ENCODE peak calls at places on chromosomes 7 and 10, in seven cellular contexts. One of them, this sample, is unnamed.

GRCh38 chr10:33237736-33238624 is 96.5 kb downstream of the NRP1 start:
- DNase-seq in sigmoid colon: no peak
- DNase-seq in gastrocnemius medialis: no peak
- DNase-seq in NB4: no peak
- DNase-seq in tibial nerve: no peak
- DNase-seq in A549: peak; percentile 96
- DNase-seq in transverse colon: no peak
- DNase-seq in this sample: no peak

GRCh38 chr7:5572439-5572838 is 148.8 kb upstream of the TNRC18 start:
- DNase-seq in A549: no peak
- DNase-seq in transverse colon: no peak
- DNase-seq in gastrocnemius medialis: no peak
- DNase-seq in NB4: no peak
- DNase-seq in tibial nerve: no peak
- DNase-seq in sigmoid colon: no peak
- DNase-seq in this sample: no peak

GRCh38 chr7:99737726-99738125 is 2.7 kb upstream of the CYP3A7 start:
- DNase-seq in NB4: no peak
- DNase-seq in tibial nerve: no peak
- DNase-seq in transverse colon: no peak
- DNase-seq in sigmoid colon: no peak
- DNase-seq in A549: no peak
- DNase-seq in gastrocnemius medialis: no peak
- DNase-seq in this sample: no peak

GRCh38 chr10:35172574-35172973 is 45.9 kb downstream of the CREM start:
- DNase-seq in NB4: no peak
- DNase-seq in sigmoid colon: peak; percentile 71
- DNase-seq in A549: no peak
- DNase-seq in gastrocnemius medialis: peak; percentile 24
- DNase-seq in tibial nerve: no peak
- DNase-seq in transverse colon: no peak
- DNase-seq in this sample: no peak

GRCh38 chr10:110976577-110976976 is 57.2 kb downstream of the SHOC2 start:
- DNase-seq in transverse colon: no peak
- DNase-seq in A549: no peak
- DNase-seq in NB4: no peak
- DNase-seq in tibial nerve: no peak
- DNase-seq in gastrocnemius medialis: no peak
- DNase-seq in sigmoid colon: no peak
- DNase-seq in this sample: no peak

GRCh38 chr10:110192552-110192951 is 14.9 kb upstream of the MXI1 start:
- DNase-seq in A549: no peak
- DNase-seq in sigmoid colon: no peak
- DNase-seq in transverse colon: no peak
- DNase-seq in gastrocnemius medialis: no peak
- DNase-seq in NB4: peak; percentile 68
- DNase-seq in tibial nerve: no peak
- DNase-seq in this sample: no peak

GRCh38 chr7:88141025-88141424 is 78.8 kb downstream of the SRI start:
- DNase-seq in tibial nerve: no peak
- DNase-seq in sigmoid colon: no peak
- DNase-seq in transverse colon: peak; percentile 25
- DNase-seq in NB4: no peak
- DNase-seq in gastrocnemius medialis: no peak
- DNase-seq in A549: no peak
- DNase-seq in this sample: no peak

GRCh38 chr7:117069379-117069778 is 116.1 kb downstream of the ST7 start:
- DNase-seq in NB4: no peak
- DNase-seq in tibial nerve: no peak
- DNase-seq in sigmoid colon: no peak
- DNase-seq in transverse colon: no peak
- DNase-seq in gastrocnemius medialis: no peak
- DNase-seq in A549: no peak
- DNase-seq in this sample: no peak

GRCh38 chr7:137421389-137421788 is 77.9 kb upstream of the PTN start:
- DNase-seq in gastrocnemius medialis: peak; percentile 37
- DNase-seq in tibial nerve: peak; percentile 20
- DNase-seq in A549: no peak
- DNase-seq in transverse colon: no peak
- DNase-seq in NB4: no peak
- DNase-seq in sigmoid colon: peak; percentile 74
- DNase-seq in this sample: no peak

GRCh38 chr10:28754930-28755718 is 77.8 kb downstream of the BAMBI start:
- DNase-seq in gastrocnemius medialis: no peak
- DNase-seq in tibial nerve: no peak
- DNase-seq in NB4: no peak
- DNase-seq in sigmoid colon: no peak
- DNase-seq in A549: peak; percentile 37
- DNase-seq in transverse colon: no peak
- DNase-seq in this sample: no peak

GRCh38 chr10:121595321-121595805 is 2.9 kb downstream of the FGFR2 start:
- DNase-seq in transverse colon: no peak
- DNase-seq in NB4: no peak
- DNase-seq in gastrocnemius medialis: no peak
- DNase-seq in sigmoid colon: peak; percentile 48
- DNase-seq in A549: no peak
- DNase-seq in tibial nerve: no peak
- DNase-seq in this sample: no peak

GRCh38 chr10:2282194-2282593 is 544.9 kb upstream of the ADARB2 start:
- DNase-seq in A549: no peak
- DNase-seq in gastrocnemius medialis: no peak
- DNase-seq in transverse colon: no peak
- DNase-seq in tibial nerve: no peak
- DNase-seq in sigmoid colon: no peak
- DNase-seq in NB4: no peak
- DNase-seq in this sample: no peak

GRCh38 chr7:1317654-1318450 is 85.2 kb downstream of the UNCX start:
- DNase-seq in sigmoid colon: peak; percentile 32
- DNase-seq in A549: no peak
- DNase-seq in transverse colon: no peak
- DNase-seq in tibial nerve: no peak
- DNase-seq in gastrocnemius medialis: no peak
- DNase-seq in NB4: no peak
- DNase-seq in this sample: no peak

GRCh38 chr10:99123851-99124250 is 111.8 kb downstream of the HPSE2 start:
- DNase-seq in gastrocnemius medialis: no peak
- DNase-seq in transverse colon: no peak
- DNase-seq in tibial nerve: no peak
- DNase-seq in NB4: peak; percentile 4
- DNase-seq in sigmoid colon: no peak
- DNase-seq in A549: no peak
- DNase-seq in this sample: no peak

GRCh38 chr7:100804681-100805431 is 22.5 kb downstream of the EPHB4 start:
- DNase-seq in transverse colon: no peak
- DNase-seq in gastrocnemius medialis: no peak
- DNase-seq in sigmoid colon: no peak
- DNase-seq in tibial nerve: no peak
- DNase-seq in A549: no peak
- DNase-seq in NB4: no peak
- DNase-seq in this sample: no peak

GRCh38 chr7:128039487-128040099 is 8.4 kb upstream of the LRRC4 start:
- DNase-seq in sigmoid colon: no peak
- DNase-seq in tibial nerve: no peak
- DNase-seq in NB4: no peak
- DNase-seq in A549: no peak
- DNase-seq in gastrocnemius medialis: no peak
- DNase-seq in transverse colon: no peak
- DNase-seq in this sample: no peak

GRCh38 chr10:19828278-19829049 is 12.2 kb downstream of the PLXDC2 start:
- DNase-seq in sigmoid colon: peak; percentile 76
- DNase-seq in gastrocnemius medialis: peak; percentile 38
- DNase-seq in A549: no peak
- DNase-seq in NB4: no peak
- DNase-seq in tibial nerve: peak; percentile 60
- DNase-seq in transverse colon: no peak
- DNase-seq in this sample: no peak

DNA sequence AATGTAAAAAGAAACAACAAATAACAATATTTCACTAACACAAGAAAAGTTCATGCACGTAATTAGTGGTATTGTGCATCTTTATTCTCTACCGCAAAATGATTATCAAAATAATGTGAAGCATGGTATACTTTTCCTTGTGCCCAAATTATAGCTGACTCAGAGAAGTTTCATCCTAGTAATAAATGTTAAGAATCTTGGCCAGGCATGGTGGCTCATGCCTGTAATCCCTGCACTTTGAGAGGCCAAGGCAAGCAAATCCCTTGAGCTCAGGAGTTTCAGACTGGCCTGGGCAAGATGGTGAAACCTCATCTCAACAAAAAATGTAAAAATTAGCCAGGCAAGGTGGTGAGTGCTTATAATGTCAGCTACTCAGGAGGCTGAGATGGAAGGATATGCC is 105.0 kb downstream of the KMT2C start:
- DNase-seq in tibial nerve: no peak
- DNase-seq in gastrocnemius medialis: no peak
- DNase-seq in sigmoid colon: no peak
- DNase-seq in NB4: no peak
- DNase-seq in A549: no peak
- DNase-seq in transverse colon: no peak
- DNase-seq in this sample: no peak
- TF ChIP-seq POLR2A in tibial nerve: no peak
- TF ChIP-seq POLR2A in gastrocnemius medialis: no peak
- TF ChIP-seq POLR2A in sigmoid colon: no peak
- TF ChIP-seq POLR2A in NB4: no peak
- TF ChIP-seq POLR2A in A549: no peak
- TF ChIP-seq POLR2A in transverse colon: no peak
- TF ChIP-seq POLR2A in this sample: no peak

GRCh38 chr7:112132123-112132694 is 74.0 kb downstream of the DOCK4 start:
- DNase-seq in tibial nerve: no peak
- DNase-seq in sigmoid colon: no peak
- DNase-seq in A549: no peak
- DNase-seq in gastrocnemius medialis: no peak
- DNase-seq in transverse colon: no peak
- DNase-seq in NB4: no peak
- DNase-seq in this sample: no peak

GRCh38 chr7:112136707-112137008 is 69.5 kb downstream of the DOCK4 start:
- DNase-seq in gastrocnemius medialis: no peak
- DNase-seq in tibial nerve: no peak
- DNase-seq in transverse colon: no peak
- DNase-seq in sigmoid colon: no peak
- DNase-seq in A549: no peak
- DNase-seq in NB4: no peak
- DNase-seq in this sample: no peak

GRCh38 chr7:112135815-112136706 is 70.1 kb downstream of the DOCK4 start:
- DNase-seq in gastrocnemius medialis: no peak
- DNase-seq in A549: no peak
- DNase-seq in transverse colon: no peak
- DNase-seq in sigmoid colon: no peak
- DNase-seq in tibial nerve: no peak
- DNase-seq in NB4: no peak
- DNase-seq in this sample: no peak

GRCh38 chr7:112133328-112133727 is 72.9 kb downstream of the DOCK4 start:
- DNase-seq in sigmoid colon: no peak
- DNase-seq in transverse colon: no peak
- DNase-seq in gastrocnemius medialis: peak; percentile 56
- DNase-seq in NB4: no peak
- DNase-seq in A549: no peak
- DNase-seq in tibial nerve: no peak
- DNase-seq in this sample: no peak

DNA sequence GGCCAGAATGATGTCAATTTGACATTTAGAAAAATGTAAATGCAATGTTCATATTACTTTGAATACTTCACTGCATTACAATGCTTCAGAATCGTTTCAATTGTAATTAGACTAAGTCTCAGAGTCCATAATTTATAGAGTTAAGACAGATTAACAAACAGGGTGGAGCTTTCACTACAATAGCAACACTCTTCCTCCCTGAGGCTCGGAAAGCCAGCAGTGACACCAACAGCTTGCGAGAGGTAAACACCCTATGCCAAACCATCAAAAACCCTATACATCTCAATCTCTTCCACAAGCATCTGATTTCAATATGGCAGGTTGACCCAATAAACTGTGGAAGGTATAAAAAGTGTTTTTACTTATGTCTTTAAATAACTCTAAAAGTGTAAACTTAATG is 72.2 kb downstream of the DOCK4 start:
- DNase-seq in sigmoid colon: no peak
- DNase-seq in transverse colon: no peak
- DNase-seq in NB4: no peak
- DNase-seq in tibial nerve: no peak
- DNase-seq in A549: no peak
- DNase-seq in gastrocnemius medialis: no peak
- DNase-seq in this sample: no peak
- H3K4me3 ChIP-seq in sigmoid colon: no peak overlapping the region
- H3K4me3 ChIP-seq in transverse colon: no peak overlapping the region
- H3K4me3 ChIP-seq in NB4: no peak overlapping the region
- H3K4me3 ChIP-seq in tibial nerve: no peak overlapping the region
- H3K4me3 ChIP-seq in A549: no peak overlapping the region
- H3K4me3 ChIP-seq in gastrocnemius medialis: no peak overlapping the region
- H3K4me3 ChIP-seq in this sample: no peak overlapping the region

GRCh38 chr7:158818325-158819213 is 10.7 kb downstream of the ESYT2 start:
- DNase-seq in gastrocnemius medialis: peak; percentile 96
- DNase-seq in sigmoid colon: peak; percentile 92
- DNase-seq in tibial nerve: peak; percentile 71
- DNase-seq in A549: peak; percentile 98
- DNase-seq in NB4: peak; percentile 94
- DNase-seq in transverse colon: peak; percentile 84
- DNase-seq in this sample: peak; percentile 72

GRCh38 chr7:158821173-158822021 is 7.9 kb downstream of the ESYT2 start:
- DNase-seq in A549: peak; percentile 81
- DNase-seq in sigmoid colon: no peak
- DNase-seq in tibial nerve: peak; percentile 46
- DNase-seq in NB4: peak; percentile 63
- DNase-seq in transverse colon: no peak
- DNase-seq in gastrocnemius medialis: no peak
- DNase-seq in this sample: no peak

GRCh38 chr7:158820656-158821055 is 8.7 kb downstream of the ESYT2 start:
- DNase-seq in gastrocnemius medialis: no peak
- DNase-seq in transverse colon: no peak
- DNase-seq in A549: no peak
- DNase-seq in tibial nerve: no peak
- DNase-seq in NB4: no peak
- DNase-seq in sigmoid colon: no peak
- DNase-seq in this sample: no peak

GRCh38 chr7:158816995-158817394 is 12.3 kb downstream of the ESYT2 start:
- DNase-seq in tibial nerve: no peak
- DNase-seq in NB4: no peak
- DNase-seq in transverse colon: peak; percentile 67
- DNase-seq in gastrocnemius medialis: no peak
- DNase-seq in sigmoid colon: no peak
- DNase-seq in A549: no peak
- DNase-seq in this sample: peak; percentile 40

GRCh38 chr7:158819571-158820203 is 9.6 kb downstream of the ESYT2 start:
- DNase-seq in NB4: peak; percentile 75
- DNase-seq in gastrocnemius medialis: no peak
- DNase-seq in transverse colon: no peak
- DNase-seq in sigmoid colon: no peak
- DNase-seq in tibial nerve: no peak
- DNase-seq in A549: no peak
- DNase-seq in this sample: no peak
- TF ChIP-seq POLR2A in NB4: no peak
- TF ChIP-seq POLR2A in gastrocnemius medialis: no peak
- TF ChIP-seq POLR2A in transverse colon: no peak
- TF ChIP-seq POLR2A in sigmoid colon: no peak
- TF ChIP-seq POLR2A in tibial nerve: no peak
- TF ChIP-seq POLR2A in A549: no peak
- TF ChIP-seq POLR2A in this sample: no peak

DNA sequence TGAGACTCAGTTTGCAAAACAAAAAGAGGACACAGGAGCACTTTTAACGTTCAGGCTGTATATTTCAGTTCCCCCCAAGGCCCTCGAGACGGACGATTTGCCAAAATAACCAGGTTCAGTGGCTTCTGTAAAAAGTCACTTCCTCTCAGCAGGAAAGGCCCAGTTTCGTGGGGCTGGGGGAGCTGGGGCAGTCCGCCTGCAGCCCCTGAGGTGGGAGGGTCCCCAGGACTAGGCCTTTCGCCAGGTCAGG is 28.8 kb downstream of the WDR86 start:
- DNase-seq in gastrocnemius medialis: no peak
- DNase-seq in tibial nerve: no peak
- DNase-seq in A549: no peak
- DNase-seq in NB4: peak; percentile 57
- DNase-seq in sigmoid colon: no peak
- DNase-seq in transverse colon: no peak
- DNase-seq in this sample: no peak
- H3K4me3 ChIP-seq in gastrocnemius medialis: no peak overlapping the region
- H3K4me3 ChIP-seq in tibial nerve: peak overlapping the region; percentile 26
- H3K4me3 ChIP-seq in A549: no peak overlapping the region
- H3K4me3 ChIP-seq in NB4: no peak overlapping the region
- H3K4me3 ChIP-seq in sigmoid colon: no peak overlapping the region
- H3K4me3 ChIP-seq in transverse colon: peak overlapping the region; percentile 31
- H3K4me3 ChIP-seq in this sample: peak overlapping the region; percentile 35